ENCODE peak calls at places on chromosomes 1 and 21, in six cellular contexts. Y, D, U, N, X and H are unnamed samples.

GRCh38 chr1:206935491-206936067 is 10.7 kb downstream of the PIGR start:
- DNase-seq in N (peak), Y (no peak), U (peak), D (peak), X (no peak), H (peak)

GRCh38 chr1:1421147-1421906 is at the start of gene ANKRD65:
- DNase-seq in D (no peak), N (no peak), X (no peak), Y (no peak), U (peak), H (no peak)

GRCh38 chr1:231919900-231920299 is 293.3 kb downstream of the DISC1 start:
- DNase-seq in X (peak), N (no peak), Y (peak), U (no peak), D (no peak), H (no peak)

GRCh38 chr1:208997726-208998312 is 585.7 kb upstream of the CAMK1G start:
- DNase-seq in D (no peak), X (no peak), U (no peak), Y (no peak), N (no peak), H (no peak)

GRCh38 chr1:54276617-54277450 is 76.9 kb downstream of the MRPL37 start:
- DNase-seq in N (no peak), X (no peak), U (no peak), D (no peak), Y (no peak), H (no peak)

GRCh38 chr1:170076199-170076598 is 1.7 kb upstream of the KIFAP3 start:
- DNase-seq in D (no peak), N (no peak), X (no peak), U (no peak), Y (no peak), H (no peak)

GRCh38 chr1:7589080-7589735 is 181.9 kb upstream of the VAMP3 start:
- DNase-seq in X (no peak), U (no peak), D (no peak), N (no peak), Y (no peak), H (no peak)

GRCh38 chr1:42700006-42700405 is 17.8 kb downstream of the YBX1 start:
- DNase-seq in X (no peak), N (no peak), U (no peak), D (no peak), Y (no peak), H (no peak)

GRCh38 chr1:25065246-25066238 is 135.5 kb upstream of the RUNX3 start:
- DNase-seq in X (no peak), U (no peak), D (no peak), N (no peak), Y (no peak), H (no peak)

GRCh38 chr21:44914176-44914874 is 6.4 kb downstream of the ITGB2 start:
- DNase-seq in U (peak), N (peak), Y (no peak), D (peak), X (no peak), H (no peak)

GRCh38 chr1:12052008-12052573 is 11.0 kb upstream of the TNFRSF8 start:
- DNase-seq in N (no peak), D (no peak), X (peak), Y (peak), U (peak), H (peak)

GRCh38 chr1:5662362-5663126 is 329.7 kb downstream of the NPHP4 start:
- DNase-seq in D (no peak), Y (no peak), U (no peak), N (no peak), X (no peak), H (no peak)

GRCh38 chr1:11952455-11953109 is 18.1 kb downstream of the PLOD1 start:
- DNase-seq in X (peak), D (no peak), U (no peak), N (no peak), Y (no peak), H (no peak)

GRCh38 chr21:43699933-43700599 is 18.9 kb upstream of the PDXK start:
- DNase-seq in D (no peak), U (no peak), Y (no peak), N (no peak), X (no peak), H (no peak)

GRCh38 chr1:19828546-19828945 is 13.5 kb upstream of the RNF186 start:
- DNase-seq in D (no peak), X (no peak), N (no peak), U (no peak), Y (no peak), H (no peak)

GRCh38 chr1:39268112-39268581 is 63.7 kb downstream of the MACF1 start:
- DNase-seq in D (no peak), Y (peak), N (peak), U (peak), X (peak), H (peak)